ENCODE peak calls at places on chromosomes 4 and X, in five cellular contexts. P is SJSA1, G is tibial nerve, C is EH, F is dermis blood vessel endothelial cell. A is an unnamed sample.

GRCh38 chrX:124719060-124719459 is 372.7 kb downstream of the SH2D1A start:
- DNase-seq in P (no peak), G (no peak), C (no peak), F (no peak), A (no peak)

GRCh38 chrX:110125435-110125834 is 122.5 kb downstream of the TMEM164 start:
- DNase-seq in P (no peak), G (no peak), C (peak), F (peak), A (no peak)

GRCh38 chrX:54479471-54480122 is 16.4 kb downstream of the FGD1 start:
- DNase-seq in P (no peak), G (no peak), C (no peak), F (no peak), A (no peak)

GRCh38 chr4:53694666-53695065 is 103.4 kb upstream of the LNX1 start:
- DNase-seq in P (no peak), G (no peak), C (peak), F (no peak), A (no peak)

GRCh38 chr4:68163754-68164153 is 34.1 kb upstream of the TMPRSS11F start:
- DNase-seq in P (no peak), G (no peak), C (no peak), F (no peak), A (no peak)

GRCh38 chr4:75630174-75630931 is at the start of gene CDKL2:
- DNase-seq in P (peak), G (peak), C (peak), F (peak), A (peak)

GRCh38 chr4:140049024-140049923 is 104.7 kb downstream of the MAML3 start:
- DNase-seq in P (no peak), G (peak), C (peak), F (peak), A (no peak)

GRCh38 chrX:120749141-120749846 is 119.4 kb upstream of the C1GALT1C1 start:
- DNase-seq in P (no peak), G (no peak), C (peak), F (peak), A (no peak)

GRCh38 chrX:148536961-148537360 is 36.5 kb downstream of the AFF2 start:
- DNase-seq in P (no peak), G (no peak), C (no peak), F (no peak), A (no peak)

GRCh38 chr4:36609631-36610030 is 328.2 kb downstream of the DTHD1 start:
- DNase-seq in P (no peak), G (no peak), C (no peak), F (no peak), A (no peak)

GRCh38 chrX:13091111-13091765 is 46.8 kb upstream of the FAM9C start:
- DNase-seq in P (no peak), G (no peak), C (no peak), F (no peak), A (no peak)

GRCh38 chrX:39337461-39337860 is 536.2 kb downstream of the MID1IP1 start:
- DNase-seq in P (no peak), G (no peak), C (no peak), F (no peak), A (no peak)

GRCh38 chrX:153438522-153438921 is 7.3 kb downstream of the TREX2 start:
- DNase-seq in P (no peak), G (peak), C (peak), F (peak), A (no peak)

GRCh38 chr4:122652379-122652778 is 31.5 kb upstream of the IL21 start:
- DNase-seq in P (no peak), G (peak), C (peak), F (peak), A (no peak)

GRCh38 chr4:150253416-150253815 is 175.2 kb downstream of the DCLK2 start:
- DNase-seq in P (no peak), G (no peak), C (no peak), F (no peak), A (no peak)

GRCh38 chrX:15170927-15171326 is 99.0 kb downstream of the ASB9 start:
- DNase-seq in P (no peak), G (no peak), C (peak), F (no peak), A (no peak)

GRCh38 chr4:185086053-185086452 is 57.0 kb upstream of the SLC25A4 start:
- DNase-seq in P (no peak), G (no peak), C (peak), F (peak), A (no peak)

GRCh38 chr4:85681194-85681803 is 206.3 kb downstream of the ARHGAP24 start:
- DNase-seq in P (peak), G (peak), C (peak), F (peak), A (no peak)

GRCh38 chr4:174764105-174764729 is 64.8 kb downstream of the GLRA3 start:
- DNase-seq in P (no peak), G (no peak), C (peak), F (peak), A (no peak)

GRCh38 chr4:148043990-148044645 is 312.2 kb downstream of the ARHGAP10 start:
- DNase-seq in P (no peak), G (no peak), C (no peak), F (no peak), A (no peak)

GRCh38 chr4:153438916-153439756 is 27.0 kb upstream of the TMEM131L start:
- DNase-seq in P (peak), G (no peak), C (no peak), F (no peak), A (no peak)

GRCh38 chr4:180674629-180675367 is 1568.4 kb upstream of the TENM3 start:
- DNase-seq in P (no peak), G (no peak), C (no peak), F (no peak), A (no peak)

GRCh38 chrX:39975094-39975865 is 122.5 kb downstream of the BCOR start:
- DNase-seq in P (no peak), G (no peak), C (no peak), F (no peak), A (no peak)

GRCh38 chr4:83316459-83317170 is 18.0 kb downstream of the HPSE start:
- DNase-seq in P (no peak), G (no peak), C (no peak), F (no peak), A (no peak)

GRCh38 chr4:152148057-152148456 is 387.2 kb upstream of the GATB start:
- DNase-seq in P (no peak), G (no peak), C (no peak), F (no peak), A (no peak)

GRCh38 chr4:187236491-187236890 is 512.8 kb upstream of the FAT1 start:
- DNase-seq in P (peak), G (no peak), C (peak), F (peak), A (no peak)

GRCh38 chrX:78571849-78572248 is 87.3 kb downstream of the RTL3 start:
- DNase-seq in P (no peak), G (no peak), C (no peak), F (no peak), A (no peak)

GRCh38 chr4:121270384-121270783 is 106.3 kb upstream of the TNIP3 start:
- DNase-seq in P (no peak), G (no peak), C (no peak), F (no peak), A (no peak)

GRCh38 chrX:154469880-154470279 is 9.2 kb downstream of the LAGE3 start:
- DNase-seq in P (no peak), G (no peak), C (no peak), F (no peak), A (no peak)

GRCh38 chr4:142095886-142096605 is 459.7 kb downstream of the IL15 start:
- DNase-seq in P (peak), G (peak), C (peak), F (peak), A (no peak)

GRCh38 chrX:137567474-137568232 is 1.7 kb downstream of the ZIC3 start:
- DNase-seq in P (no peak), G (no peak), C (no peak), F (no peak), A (no peak)

GRCh38 chrX:102968216-102968615 is 31.1 kb downstream of the RAB40AL start:
- DNase-seq in P (no peak), G (no peak), C (peak), F (no peak), A (no peak)

A was measured in right atrium auricular region.